ENCODE peak calls at places on chromosomes 12 and 14, in six cellular contexts. Z, S, Q, V, O and K are unnamed samples.

GRCh38 chr14:30214456-30215090 is 286.9 kb upstream of the PRKD1 start:
- DNase-seq in Z (no peak), S (peak), Q (peak), V (peak), O (no peak), K (no peak)

GRCh38 chr12:106004289-106004688 is 134.5 kb downstream of the NUAK1 start:
- DNase-seq in Z (no peak), S (no peak), Q (no peak), V (no peak), O (no peak), K (no peak)

GRCh38 chr12:80353254-80353653 is 90.8 kb upstream of the PTPRQ start:
- DNase-seq in Z (no peak), S (no peak), Q (no peak), V (peak), O (no peak), K (no peak)

GRCh38 chr12:8615206-8615605 is 2.5 kb upstream of the AICDA start:
- DNase-seq in Z (no peak), S (no peak), Q (no peak), V (no peak), O (no peak), K (no peak)

GRCh38 chr12:58346032-58346632 is 404.8 kb downstream of the ATP23 start:
- DNase-seq in Z (no peak), S (peak), Q (peak), V (peak), O (no peak), K (no peak)

GRCh38 chr12:7959278-7960063 is 23.5 kb upstream of the SLC2A3 start:
- DNase-seq in Z (no peak), S (no peak), Q (no peak), V (peak), O (peak), K (no peak)

GRCh38 chr14:68771631-68772030 is 21.2 kb downstream of the ZFP36L1 start:
- DNase-seq in Z (peak), S (no peak), Q (no peak), V (no peak), O (no peak), K (peak)

GRCh38 chr12:11580125-11580751 is 69.2 kb upstream of the ETV6 start:
- DNase-seq in Z (peak), S (no peak), Q (peak), V (peak), O (no peak), K (no peak)

GRCh38 chr12:69151254-69151751 is 88.1 kb upstream of the CPSF6 start:
- DNase-seq in Z (no peak), S (no peak), Q (no peak), V (no peak), O (no peak), K (no peak)